ENCODE peak calls at places on chromosomes 4 and X, in four cellular contexts. One of them, this sample, is unnamed.
A peak's percentile ranks its signal among the peaks of the same experiment; 100 is the strongest.

GRCh38 chr4:74932832-74933561 is at the start of gene PARM1:
- DNase-seq in fibroblast of the aortic adventitia: peak; percentile 60
- DNase-seq in lower leg skin: peak; percentile 68
- DNase-seq in BE2C: peak; percentile 95
- DNase-seq in this sample: peak; percentile 97

GRCh38 chr4:24923550-24923949 is 10.7 kb upstream of the CCDC149 start:
- DNase-seq in fibroblast of the aortic adventitia: no peak
- DNase-seq in lower leg skin: no peak
- DNase-seq in BE2C: no peak
- DNase-seq in this sample: no peak

GRCh38 chr4:168766537-168767316 is 243.3 kb downstream of the CBR4 start:
- DNase-seq in fibroblast of the aortic adventitia: peak; percentile 84
- DNase-seq in lower leg skin: no peak
- DNase-seq in BE2C: no peak
- DNase-seq in this sample: no peak

GRCh38 chrX:108437354-108437753 is 868 bp downstream of the COL4A6 start:
- DNase-seq in fibroblast of the aortic adventitia: no peak
- DNase-seq in lower leg skin: no peak
- DNase-seq in BE2C: no peak
- DNase-seq in this sample: no peak

GRCh38 chrX:23756165-23756564 is 13.1 kb upstream of the ACOT9 start:
- DNase-seq in fibroblast of the aortic adventitia: peak; percentile 58
- DNase-seq in lower leg skin: peak; percentile 17
- DNase-seq in BE2C: peak; percentile 57
- DNase-seq in this sample: peak; percentile 69

GRCh38 chrX:110248582-110248981 is 69.3 kb downstream of the AMMECR1 start:
- DNase-seq in fibroblast of the aortic adventitia: no peak
- DNase-seq in lower leg skin: no peak
- DNase-seq in BE2C: no peak
- DNase-seq in this sample: no peak

GRCh38 chrX:31603411-31604120 is 531.7 kb upstream of the FTHL17 start:
- DNase-seq in fibroblast of the aortic adventitia: no peak
- DNase-seq in lower leg skin: no peak
- DNase-seq in BE2C: no peak
- DNase-seq in this sample: no peak

GRCh38 chr4:87575983-87576382 is 32.3 kb upstream of the DSPP start:
- DNase-seq in fibroblast of the aortic adventitia: no peak
- DNase-seq in lower leg skin: no peak
- DNase-seq in BE2C: no peak
- DNase-seq in this sample: no peak

GRCh38 chrX:18755651-18756050 is 48.2 kb downstream of the PPEF1 start:
- DNase-seq in fibroblast of the aortic adventitia: no peak
- DNase-seq in lower leg skin: no peak
- DNase-seq in BE2C: peak; percentile 11
- DNase-seq in this sample: no peak

GRCh38 chr4:85756938-85757337 is 282.0 kb downstream of the ARHGAP24 start:
- DNase-seq in fibroblast of the aortic adventitia: peak; percentile 83
- DNase-seq in lower leg skin: no peak
- DNase-seq in BE2C: peak; percentile 49
- DNase-seq in this sample: no peak

GRCh38 chrX:32966956-32967355 is 244.4 kb downstream of the DMD start:
- DNase-seq in fibroblast of the aortic adventitia: no peak
- DNase-seq in lower leg skin: no peak
- DNase-seq in BE2C: no peak
- DNase-seq in this sample: no peak

GRCh38 chrX:11750694-11751093 is 7.3 kb upstream of the MSL3 start:
- DNase-seq in fibroblast of the aortic adventitia: no peak
- DNase-seq in lower leg skin: no peak
- DNase-seq in BE2C: no peak
- DNase-seq in this sample: no peak

GRCh38 chr4:80189581-80189955 is 7.7 kb upstream of the PRDM8 start:
- DNase-seq in fibroblast of the aortic adventitia: no peak
- DNase-seq in lower leg skin: no peak
- DNase-seq in BE2C: no peak
- DNase-seq in this sample: no peak

GRCh38 chr4:90958256-90958895 is 831.2 kb downstream of the CCSER1 start:
- DNase-seq in fibroblast of the aortic adventitia: no peak
- DNase-seq in lower leg skin: no peak
- DNase-seq in BE2C: no peak
- DNase-seq in this sample: no peak

GRCh38 chr4:106287353-106287969 is 28.5 kb downstream of the TBCK start:
- DNase-seq in fibroblast of the aortic adventitia: peak; percentile 64
- DNase-seq in lower leg skin: no peak
- DNase-seq in BE2C: no peak
- DNase-seq in this sample: no peak